ENCODE peak calls at places on chromosomes 5 and 9, in six cellular contexts. M is transverse colon, V is osteoblast, Q is upper lobe of right lung, T is uterus, J is ovary. P is an unnamed sample.

GRCh38 chr5:171300358-171300757 is 8.7 kb upstream of the TLX3 start:
- DNase-seq in M (no peak), V (no peak), Q (no peak), T (no peak), J (no peak), P (no peak)

GRCh38 chr5:159104058-159104651 is 4.4 kb upstream of the EBF1 start:
- DNase-seq in M (no peak), V (no peak), Q (peak; percentile 63), T (peak; percentile 47), J (peak; percentile 63), P (peak; percentile 46)

GRCh38 chr5:54993318-54993717 is 7.9 kb upstream of the ESM1 start:
- DNase-seq in M (no peak), V (no peak), Q (no peak), T (no peak), J (no peak), P (no peak)

GRCh38 chr9:87891754-87892153 is 9.1 kb downstream of the SPATA31E1 start:
- DNase-seq in M (no peak), V (no peak), Q (no peak), T (no peak), J (no peak), P (peak; percentile 44)

GRCh38 chr5:170511550-170511949 is 7.7 kb downstream of the KCNIP1 start:
- DNase-seq in M (no peak), V (no peak), Q (no peak), T (no peak), J (no peak), P (no peak)

GRCh38 chr5:151799407-151799806 is 27.7 kb downstream of the G3BP1 start:
- DNase-seq in M (no peak), V (no peak), Q (no peak), T (no peak), J (no peak), P (peak; percentile 63)

GRCh38 chr5:110807174-110807573 is 68.4 kb downstream of the SLC25A46 start:
- DNase-seq in M (peak; percentile 12), V (no peak), Q (no peak), T (no peak), J (peak; percentile 43), P (peak; percentile 4)

GRCh38 chr5:124310453-124310852 is 436.0 kb downstream of the ZNF608 start:
- DNase-seq in M (no peak), V (no peak), Q (no peak), T (no peak), J (no peak), P (no peak)

GRCh38 chr9:82923410-82924242 is 139.3 kb downstream of the RASEF start:
- DNase-seq in M (no peak), V (no peak), Q (no peak), T (no peak), J (no peak), P (no peak)

GRCh38 chr9:92342825-92343488 is 17.2 kb downstream of the CENPP start:
- DNase-seq in M (no peak), V (no peak), Q (no peak), T (no peak), J (no peak), P (peak; percentile 58)

GRCh38 chr9:129069128-129069824 is 11.6 kb upstream of the DOLPP1 start:
- DNase-seq in M (peak; percentile 71), V (no peak), Q (peak; percentile 85), T (no peak), J (no peak), P (no peak)

GRCh38 chr5:59744531-59744992 is 149.0 kb downstream of the PDE4D start:
- DNase-seq in M (no peak), V (no peak), Q (no peak), T (no peak), J (no peak), P (peak; percentile 75)

DNA sequence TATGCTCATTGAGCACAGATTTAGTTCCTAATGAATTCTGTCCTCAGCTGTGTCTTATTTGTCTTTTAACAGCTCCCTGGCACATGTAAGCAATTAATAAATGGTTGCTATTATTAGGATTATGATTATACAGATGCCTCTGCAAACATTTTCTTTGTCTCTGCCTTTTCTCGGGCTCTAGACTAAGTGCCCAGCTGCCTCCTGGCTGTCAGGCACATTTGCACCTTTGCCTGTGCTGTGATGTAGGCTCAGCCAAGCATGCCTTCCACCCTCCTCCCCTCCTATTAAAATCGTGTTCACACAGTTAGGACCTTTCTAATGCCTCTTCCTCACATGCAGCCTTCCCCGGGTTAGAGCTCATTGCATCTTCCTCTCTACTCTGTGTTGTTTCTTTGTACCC is 25.7 kb downstream of the NPR3 start:
- DNase-seq in M (no peak), V (no peak), Q (no peak), T (no peak), J (no peak), P (no peak)
- H3K4me3 ChIP-seq in M (no peak overlapping the region), V (no peak overlapping the region), Q (no peak overlapping the region), T (no peak overlapping the region), J (no peak overlapping the region), P (no peak overlapping the region)

DNA sequence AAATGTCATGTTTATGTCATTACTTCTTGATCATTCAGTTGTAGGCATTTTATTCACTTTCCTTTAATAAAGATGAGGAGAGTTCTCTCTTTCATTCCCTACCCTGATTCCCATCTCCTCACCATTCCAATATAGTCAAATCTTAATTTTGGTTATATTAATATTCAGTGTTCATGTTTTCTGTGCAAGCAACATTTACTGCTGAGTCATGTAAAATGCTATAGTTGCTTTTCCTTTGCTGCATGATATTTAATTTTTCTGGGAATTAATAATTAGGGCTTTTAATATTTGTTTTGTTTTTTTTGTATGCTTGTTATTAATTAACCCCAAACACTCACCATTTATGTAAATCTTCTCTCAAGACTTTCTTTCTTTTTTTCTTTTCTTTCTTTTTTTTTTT is 18.5 kb downstream of the POU4F3 start:
- DNase-seq in M (no peak), V (no peak), Q (no peak), T (no peak), J (no peak), P (no peak)
- H3K4me3 ChIP-seq in M (no peak overlapping the region), V (no peak overlapping the region), Q (no peak overlapping the region), T (no peak overlapping the region), J (no peak overlapping the region), P (no peak overlapping the region)

GRCh38 chr9:6703898-6704639 is 53.7 kb upstream of the KDM4C start:
- DNase-seq in M (peak; percentile 91), V (peak; percentile 98), Q (peak; percentile 97), T (peak; percentile 72), J (peak; percentile 89), P (peak; percentile 70)
- H3K4me3 ChIP-seq in M (peak overlapping the region; percentile 52), V (peak overlapping the region; percentile 83), Q (peak overlapping the region; percentile 80), T (peak overlapping the region; percentile 59), J (peak overlapping the region; percentile 48), P (peak overlapping the region; percentile 65)

DNA sequence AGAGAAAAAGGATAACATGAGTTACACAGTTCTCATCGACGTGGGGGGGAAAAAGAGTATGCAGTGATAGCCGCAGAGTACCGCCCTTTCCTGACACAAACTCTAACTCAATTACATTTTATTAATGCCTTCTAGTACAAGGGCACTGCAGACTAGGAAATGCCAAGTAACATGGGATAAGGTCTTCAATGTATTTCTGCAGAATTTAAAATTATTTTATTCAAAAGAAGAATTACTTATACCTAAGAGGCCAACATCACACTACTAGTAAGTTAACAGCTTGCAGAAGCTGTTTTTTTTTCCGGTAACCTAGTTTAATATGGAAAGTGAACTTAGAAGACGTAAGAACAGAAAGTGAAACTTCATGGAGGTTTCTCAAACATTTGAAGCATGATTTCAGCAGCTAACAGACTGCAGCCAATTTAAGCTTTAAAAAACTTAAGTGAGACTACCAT is 3.9 kb downstream of the SETX start:
- DNase-seq in M (no peak), V (no peak), Q (no peak), T (no peak), J (no peak), P (peak; percentile 49)
- H3K4me3 ChIP-seq in M (no peak overlapping the region), V (peak overlapping the region; percentile 14), Q (peak overlapping the region; percentile 29), T (no peak overlapping the region), J (no peak overlapping the region), P (no peak overlapping the region)

GRCh38 chr5:116571568-116572321 is 2.9 kb downstream of the SEMA6A start:
- DNase-seq in M (no peak), V (peak; percentile 13), Q (no peak), T (no peak), J (no peak), P (no peak)
- H3K4me3 ChIP-seq in M (peak overlapping the region; percentile 66), V (no peak overlapping the region), Q (peak overlapping the region; percentile 66), T (peak overlapping the region; percentile 49), J (peak overlapping the region; percentile 71), P (no peak overlapping the region)

DNA sequence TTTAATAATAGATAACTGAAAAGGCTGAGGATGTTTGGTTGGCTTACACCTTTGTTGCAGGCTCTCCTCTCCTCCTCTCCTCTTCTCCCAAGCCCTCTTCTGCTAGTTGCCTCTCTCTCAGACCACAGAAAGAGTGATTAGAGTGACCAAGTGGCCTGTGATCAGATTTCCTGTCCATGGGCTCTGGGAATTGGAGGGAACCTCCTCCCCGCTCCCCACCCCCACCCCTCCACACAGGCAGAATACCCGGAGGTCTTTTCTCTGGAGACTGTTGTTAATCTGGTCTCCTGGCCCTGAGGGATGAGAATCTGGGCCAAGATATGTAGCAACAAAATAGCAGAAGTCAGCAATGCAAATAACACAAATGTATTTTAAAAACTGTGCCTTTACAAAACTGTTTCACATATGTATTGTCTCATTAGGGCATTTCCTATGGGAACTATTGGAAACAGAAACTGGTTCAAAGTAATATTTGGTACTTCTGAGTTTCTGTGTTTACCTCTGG is 361.3 kb downstream of the NR2F1-AS1 start:
- DNase-seq in M (no peak), V (no peak), Q (no peak), T (no peak), J (no peak), P (no peak)
- H3K4me3 ChIP-seq in M (no peak overlapping the region), V (no peak overlapping the region), Q (no peak overlapping the region), T (no peak overlapping the region), J (no peak overlapping the region), P (no peak overlapping the region)

GRCh38 chr5:57843016-57843402 is 360.4 kb upstream of the ACTBL2 start:
- DNase-seq in M (no peak), V (no peak), Q (no peak), T (no peak), J (no peak), P (no peak)

GRCh38 chr5:57841671-57842375 is 359.2 kb upstream of the ACTBL2 start:
- DNase-seq in M (no peak), V (peak; percentile 72), Q (no peak), T (no peak), J (no peak), P (peak; percentile 82)

GRCh38 chr5:57845025-57845424 is 362.4 kb upstream of the ACTBL2 start:
- DNase-seq in M (no peak), V (no peak), Q (no peak), T (no peak), J (no peak), P (no peak)

GRCh38 chr5:57844410-57844809 is 361.8 kb upstream of the ACTBL2 start:
- DNase-seq in M (no peak), V (no peak), Q (no peak), T (peak; percentile 43), J (no peak), P (no peak)

GRCh38 chr5:57842376-57843015 is 359.9 kb upstream of the ACTBL2 start:
- DNase-seq in M (no peak), V (no peak), Q (no peak), T (no peak), J (no peak), P (no peak)
- H3K4me3 ChIP-seq in M (no peak overlapping the region), V (no peak overlapping the region), Q (no peak overlapping the region), T (no peak overlapping the region), J (no peak overlapping the region), P (no peak overlapping the region)

P was measured in fibroblast of mammary gland.